ENCODE peak calls at places on chromosomes 3 and 15, in ten cellular contexts. One of them, this sample, is unnamed. For H3K27me3, the result is how much of the 10 kb centered on the place peaks cover.

GRCh38 chr3:27380433-27381357 is 11.5 kb upstream of the NEK10 start:
- DNase-seq in Karpas-422: no peak
- DNase-seq in ovary: no peak
- DNase-seq in uterus: no peak
- DNase-seq in CD8-positive, alpha-beta memory T cell: no peak
- DNase-seq in esophagus squamous epithelium: no peak
- DNase-seq in tibial nerve: no peak
- DNase-seq in heart right ventricle: no peak
- DNase-seq in HCT116: no peak
- DNase-seq in HL-60: no peak
- DNase-seq in this sample: no peak

GRCh38 chr3:197541756-197542539 is 13.8 kb downstream of the BDH1 start:
- DNase-seq in HL-60: no peak
- DNase-seq in CD8-positive, alpha-beta memory T cell: no peak
- DNase-seq in ovary: peak
- DNase-seq in uterus: no peak
- DNase-seq in Karpas-422: no peak
- DNase-seq in HCT116: no peak
- DNase-seq in tibial nerve: no peak
- DNase-seq in heart right ventricle: peak
- DNase-seq in esophagus squamous epithelium: no peak
- DNase-seq in this sample: peak

GRCh38 chr15:74036271-74037170 is 42.0 kb downstream of the PML start:
- DNase-seq in CD8-positive, alpha-beta memory T cell: no peak
- DNase-seq in esophagus squamous epithelium: no peak
- DNase-seq in uterus: peak
- DNase-seq in Karpas-422: no peak
- DNase-seq in ovary: peak
- DNase-seq in heart right ventricle: peak
- DNase-seq in tibial nerve: peak
- DNase-seq in HL-60: peak
- DNase-seq in HCT116: peak
- DNase-seq in this sample: no peak

GRCh38 chr15:83372434-83372873 is 74.7 kb upstream of the SH3GL3 start:
- DNase-seq in ovary: no peak
- DNase-seq in HL-60: no peak
- DNase-seq in Karpas-422: no peak
- DNase-seq in tibial nerve: no peak
- DNase-seq in esophagus squamous epithelium: no peak
- DNase-seq in CD8-positive, alpha-beta memory T cell: no peak
- DNase-seq in HCT116: no peak
- DNase-seq in uterus: no peak
- DNase-seq in heart right ventricle: no peak
- DNase-seq in this sample: no peak

GRCh38 chr3:148158210-148158609 is 539.5 kb upstream of the AGTR1 start:
- DNase-seq in ovary: no peak
- DNase-seq in heart right ventricle: peak
- DNase-seq in HL-60: no peak
- DNase-seq in uterus: no peak
- DNase-seq in CD8-positive, alpha-beta memory T cell: no peak
- DNase-seq in Karpas-422: no peak
- DNase-seq in tibial nerve: no peak
- DNase-seq in HCT116: no peak
- DNase-seq in esophagus squamous epithelium: no peak
- DNase-seq in this sample: no peak

GRCh38 chr3:191431160-191431822 is 29.7 kb upstream of the PYDC2 start:
- DNase-seq in HL-60: no peak
- DNase-seq in ovary: no peak
- DNase-seq in HCT116: no peak
- DNase-seq in heart right ventricle: no peak
- DNase-seq in esophagus squamous epithelium: no peak
- DNase-seq in tibial nerve: no peak
- DNase-seq in Karpas-422: no peak
- DNase-seq in uterus: no peak
- DNase-seq in CD8-positive, alpha-beta memory T cell: no peak
- DNase-seq in this sample: no peak

GRCh38 chr3:128867200-128868125 is 12.0 kb upstream of the ACAD9 start:
- DNase-seq in tibial nerve: no peak
- DNase-seq in ovary: no peak
- DNase-seq in HL-60: peak
- DNase-seq in uterus: no peak
- DNase-seq in Karpas-422: no peak
- DNase-seq in heart right ventricle: no peak
- DNase-seq in esophagus squamous epithelium: no peak
- DNase-seq in HCT116: no peak
- DNase-seq in CD8-positive, alpha-beta memory T cell: no peak
- DNase-seq in this sample: no peak

GRCh38 chr3:101675709-101676218 is 1.2 kb downstream of the ZBTB11 start:
- DNase-seq in HCT116: no peak
- DNase-seq in HL-60: no peak
- DNase-seq in heart right ventricle: peak
- DNase-seq in uterus: peak
- DNase-seq in ovary: peak
- DNase-seq in Karpas-422: no peak
- DNase-seq in CD8-positive, alpha-beta memory T cell: peak
- DNase-seq in tibial nerve: no peak
- DNase-seq in esophagus squamous epithelium: no peak
- DNase-seq in this sample: no peak

GRCh38 chr3:188950832-188951489 is 220.8 kb upstream of the TPRG1 start:
- DNase-seq in Karpas-422: no peak
- DNase-seq in CD8-positive, alpha-beta memory T cell: no peak
- DNase-seq in HL-60: no peak
- DNase-seq in ovary: peak
- DNase-seq in heart right ventricle: peak
- DNase-seq in uterus: peak
- DNase-seq in HCT116: peak
- DNase-seq in tibial nerve: peak
- DNase-seq in esophagus squamous epithelium: no peak
- DNase-seq in this sample: peak

GRCh38 chr15:97177135-97177704 is 783.3 kb upstream of the ARRDC4 start:
- DNase-seq in ovary: no peak
- DNase-seq in CD8-positive, alpha-beta memory T cell: no peak
- DNase-seq in uterus: no peak
- DNase-seq in heart right ventricle: no peak
- DNase-seq in HCT116: no peak
- DNase-seq in tibial nerve: no peak
- DNase-seq in Karpas-422: no peak
- DNase-seq in esophagus squamous epithelium: no peak
- DNase-seq in HL-60: peak
- DNase-seq in this sample: no peak

GRCh38 chr3:149566296-149566945 is 91.4 kb downstream of the WWTR1 start:
- DNase-seq in HCT116: no peak
- DNase-seq in esophagus squamous epithelium: no peak
- DNase-seq in Karpas-422: no peak
- DNase-seq in heart right ventricle: no peak
- DNase-seq in ovary: no peak
- DNase-seq in uterus: no peak
- DNase-seq in CD8-positive, alpha-beta memory T cell: no peak
- DNase-seq in tibial nerve: no peak
- DNase-seq in HL-60: no peak
- DNase-seq in this sample: no peak

GRCh38 chr3:171135536-171135935 is 109.0 kb upstream of the SLC2A2 start:
- DNase-seq in uterus: no peak
- DNase-seq in HCT116: no peak
- DNase-seq in heart right ventricle: no peak
- DNase-seq in tibial nerve: no peak
- DNase-seq in ovary: no peak
- DNase-seq in CD8-positive, alpha-beta memory T cell: no peak
- DNase-seq in esophagus squamous epithelium: no peak
- DNase-seq in HL-60: no peak
- DNase-seq in Karpas-422: no peak
- DNase-seq in this sample: no peak

GRCh38 chr3:4741404-4742307 is 237.6 kb upstream of the BHLHE40 start:
- DNase-seq in HL-60: peak
- DNase-seq in HCT116: peak
- DNase-seq in tibial nerve: peak
- DNase-seq in esophagus squamous epithelium: no peak
- DNase-seq in ovary: peak
- DNase-seq in heart right ventricle: peak
- DNase-seq in uterus: peak
- DNase-seq in Karpas-422: no peak
- DNase-seq in CD8-positive, alpha-beta memory T cell: no peak
- DNase-seq in this sample: peak

DNA sequence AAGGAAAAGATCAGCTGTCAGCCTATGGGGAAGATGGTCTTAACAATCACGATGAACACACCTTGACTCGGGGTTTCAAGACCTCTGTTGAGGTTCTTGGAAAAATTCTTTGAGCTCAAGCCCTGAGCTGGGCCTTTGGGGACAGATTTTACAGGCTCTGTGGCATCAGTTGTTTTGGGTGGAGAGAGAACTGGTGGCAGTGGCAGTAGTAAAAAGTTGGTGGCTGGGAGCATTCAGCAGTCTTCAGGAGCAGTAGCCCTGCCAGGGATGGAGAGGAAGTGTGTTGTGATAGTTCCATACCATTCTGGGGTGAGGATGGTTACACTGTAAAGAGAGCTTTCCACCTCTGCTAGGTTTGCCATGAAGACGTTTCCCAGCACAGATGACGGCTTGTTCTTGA is 4.9 kb upstream of the KY start:
- DNase-seq in HL-60: no peak
- DNase-seq in esophagus squamous epithelium: no peak
- DNase-seq in CD8-positive, alpha-beta memory T cell: no peak
- DNase-seq in tibial nerve: no peak
- DNase-seq in Karpas-422: no peak
- DNase-seq in heart right ventricle: no peak
- DNase-seq in ovary: no peak
- DNase-seq in HCT116: no peak
- DNase-seq in uterus: no peak
- DNase-seq in this sample: peak
- H3K27me3 ChIP-seq in HL-60: under half
- H3K27me3 ChIP-seq in esophagus squamous epithelium: under half
- H3K27me3 ChIP-seq in CD8-positive, alpha-beta memory T cell: under half
- H3K27me3 ChIP-seq in tibial nerve: under half
- H3K27me3 ChIP-seq in Karpas-422: under half
- H3K27me3 ChIP-seq in heart right ventricle: under half
- H3K27me3 ChIP-seq in ovary: under half
- H3K27me3 ChIP-seq in HCT116: under half
- H3K27me3 ChIP-seq in uterus: under half
- H3K27me3 ChIP-seq in this sample: under half

GRCh38 chr3:55585856-55586255 is 98.8 kb upstream of the WNT5A start:
- DNase-seq in heart right ventricle: no peak
- DNase-seq in HL-60: no peak
- DNase-seq in esophagus squamous epithelium: no peak
- DNase-seq in HCT116: no peak
- DNase-seq in uterus: no peak
- DNase-seq in CD8-positive, alpha-beta memory T cell: no peak
- DNase-seq in tibial nerve: no peak
- DNase-seq in Karpas-422: no peak
- DNase-seq in ovary: no peak
- DNase-seq in this sample: no peak

GRCh38 chr3:55591893-55592292 is 104.8 kb upstream of the WNT5A start:
- DNase-seq in uterus: no peak
- DNase-seq in esophagus squamous epithelium: no peak
- DNase-seq in ovary: no peak
- DNase-seq in heart right ventricle: no peak
- DNase-seq in CD8-positive, alpha-beta memory T cell: no peak
- DNase-seq in Karpas-422: peak
- DNase-seq in tibial nerve: no peak
- DNase-seq in HL-60: no peak
- DNase-seq in HCT116: no peak
- DNase-seq in this sample: no peak

GRCh38 chr3:55587476-55587875 is 100.4 kb upstream of the WNT5A start:
- DNase-seq in HL-60: no peak
- DNase-seq in CD8-positive, alpha-beta memory T cell: no peak
- DNase-seq in Karpas-422: peak
- DNase-seq in esophagus squamous epithelium: no peak
- DNase-seq in ovary: no peak
- DNase-seq in heart right ventricle: no peak
- DNase-seq in HCT116: no peak
- DNase-seq in uterus: no peak
- DNase-seq in tibial nerve: no peak
- DNase-seq in this sample: no peak

GRCh38 chr3:55584716-55585368 is 97.7 kb upstream of the WNT5A start:
- DNase-seq in uterus: no peak
- DNase-seq in ovary: no peak
- DNase-seq in HL-60: no peak
- DNase-seq in esophagus squamous epithelium: no peak
- DNase-seq in tibial nerve: no peak
- DNase-seq in heart right ventricle: no peak
- DNase-seq in HCT116: no peak
- DNase-seq in Karpas-422: no peak
- DNase-seq in CD8-positive, alpha-beta memory T cell: no peak
- DNase-seq in this sample: no peak

DNA sequence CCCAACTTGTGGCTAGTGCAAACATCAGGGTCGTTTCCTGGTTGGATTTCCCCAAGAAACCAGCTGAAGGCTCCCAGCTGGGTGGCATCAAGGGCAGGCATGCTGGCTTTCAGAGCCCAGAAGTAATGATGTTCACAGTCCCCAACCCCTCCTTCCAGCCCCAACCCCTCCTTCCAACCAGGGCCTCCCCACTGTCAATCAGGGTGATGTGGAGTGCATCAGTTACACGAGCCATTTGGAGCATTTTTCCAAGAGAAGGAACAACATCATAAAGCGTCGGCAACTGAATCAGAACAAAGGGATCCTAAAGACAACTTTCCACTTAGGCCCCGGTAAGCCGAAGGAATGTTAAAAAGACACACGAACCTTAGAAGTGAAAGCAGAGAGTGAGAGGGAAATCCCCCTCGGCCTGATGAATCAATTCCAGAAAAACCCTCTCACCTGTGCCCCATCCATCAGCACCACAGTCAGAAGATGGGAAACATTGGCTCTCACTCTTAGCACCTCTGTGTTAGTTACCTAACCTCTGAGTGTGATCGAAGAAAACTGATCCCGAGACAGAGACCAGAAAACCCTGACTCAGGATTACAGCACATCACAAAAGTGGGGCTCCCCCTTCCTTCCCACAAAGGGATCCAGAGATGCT is 101.1 kb upstream of the WNT5A start:
- DNase-seq in esophagus squamous epithelium: no peak
- DNase-seq in Karpas-422: no peak
- DNase-seq in CD8-positive, alpha-beta memory T cell: no peak
- DNase-seq in HCT116: no peak
- DNase-seq in tibial nerve: no peak
- DNase-seq in uterus: no peak
- DNase-seq in heart right ventricle: no peak
- DNase-seq in ovary: no peak
- DNase-seq in HL-60: no peak
- DNase-seq in this sample: no peak
- H3K27ac ChIP-seq in esophagus squamous epithelium: no peak
- H3K27ac ChIP-seq in Karpas-422: peak
- H3K27ac ChIP-seq in CD8-positive, alpha-beta memory T cell: no peak
- H3K27ac ChIP-seq in HCT116: no peak
- H3K27ac ChIP-seq in tibial nerve: no peak
- H3K27ac ChIP-seq in uterus: no peak
- H3K27ac ChIP-seq in heart right ventricle: no peak
- H3K27ac ChIP-seq in ovary: no peak
- H3K27ac ChIP-seq in HL-60: no peak
- H3K27ac ChIP-seq in this sample: no peak

GRCh38 chr15:89458440-89458839 is 37.9 kb downstream of the RHCG start:
- DNase-seq in esophagus squamous epithelium: no peak
- DNase-seq in HCT116: no peak
- DNase-seq in uterus: no peak
- DNase-seq in tibial nerve: no peak
- DNase-seq in HL-60: no peak
- DNase-seq in Karpas-422: no peak
- DNase-seq in ovary: no peak
- DNase-seq in heart right ventricle: no peak
- DNase-seq in CD8-positive, alpha-beta memory T cell: no peak
- DNase-seq in this sample: no peak
- H3K27me3 ChIP-seq in esophagus squamous epithelium: under half
- H3K27me3 ChIP-seq in HCT116: under half
- H3K27me3 ChIP-seq in uterus: under half
- H3K27me3 ChIP-seq in tibial nerve: under half
- H3K27me3 ChIP-seq in HL-60: under half
- H3K27me3 ChIP-seq in Karpas-422: under half
- H3K27me3 ChIP-seq in ovary: under half
- H3K27me3 ChIP-seq in heart right ventricle: under half
- H3K27me3 ChIP-seq in CD8-positive, alpha-beta memory T cell: under half
- H3K27me3 ChIP-seq in this sample: under half

GRCh38 chr3:152261329-152261728 is 7.4 kb upstream of the MBNL1 start:
- DNase-seq in ovary: no peak
- DNase-seq in HCT116: no peak
- DNase-seq in heart right ventricle: no peak
- DNase-seq in CD8-positive, alpha-beta memory T cell: no peak
- DNase-seq in tibial nerve: no peak
- DNase-seq in Karpas-422: no peak
- DNase-seq in esophagus squamous epithelium: no peak
- DNase-seq in HL-60: no peak
- DNase-seq in uterus: no peak
- DNase-seq in this sample: no peak
- H3K27ac ChIP-seq in ovary: no peak
- H3K27ac ChIP-seq in HCT116: no peak
- H3K27ac ChIP-seq in heart right ventricle: no peak
- H3K27ac ChIP-seq in CD8-positive, alpha-beta memory T cell: no peak
- H3K27ac ChIP-seq in tibial nerve: no peak
- H3K27ac ChIP-seq in Karpas-422: no peak
- H3K27ac ChIP-seq in esophagus squamous epithelium: peak
- H3K27ac ChIP-seq in HL-60: no peak
- H3K27ac ChIP-seq in uterus: peak
- H3K27ac ChIP-seq in this sample: no peak

This sample was measured in right atrium auricular region.